ENCODE peak calls at places on chromosomes 13 and 19, in four cellular contexts. P is H9, S is IMR-90, L is mesendoderm. Q is an unnamed sample.

GRCh38 chr13:109214393-109214792 is 572.0 kb downstream of the IRS2 start:
- DNase-seq in P (no peak), S (peak; percentile 37), L (no peak), Q (no peak)

GRCh38 chr13:102300379-102300778 is 101.5 kb downstream of the FGF14 start:
- DNase-seq in P (no peak), S (no peak), L (no peak), Q (no peak)

GRCh38 chr13:51625555-51626345 is 41.5 kb downstream of the WDFY2 start:
- DNase-seq in P (no peak), S (no peak), L (no peak), Q (no peak)

GRCh38 chr13:112069063-112069726 is 2.2 kb downstream of the SOX1 start:
- DNase-seq in P (no peak), S (no peak), L (no peak), Q (no peak)

GRCh38 chr13:49927755-49928154 is 8.4 kb downstream of the SPRYD7 start:
- DNase-seq in P (no peak), S (peak; percentile 76), L (no peak), Q (no peak)

GRCh38 chr13:94595006-94595942 is 678 bp downstream of the TGDS start:
- DNase-seq in P (peak; percentile 45), S (peak; percentile 30), L (peak; percentile 32), Q (no peak)

GRCh38 chr13:90882551-90882950 is 464.9 kb upstream of the MIR17HG start:
- DNase-seq in P (no peak), S (no peak), L (no peak), Q (no peak)

GRCh38 chr13:33543631-33544030 is 258.1 kb upstream of the STARD13 start:
- DNase-seq in P (no peak), S (no peak), L (peak; percentile 26), Q (no peak)

GRCh38 chr19:54201172-54201701 is 579 bp downstream of the RPS9 start:
- DNase-seq in P (no peak), S (no peak), L (no peak), Q (no peak)

GRCh38 chr13:73039201-73040108 is 19.4 kb upstream of the KLF5 start:
- DNase-seq in P (no peak), S (no peak), L (peak; percentile 76), Q (peak; percentile 3)

GRCh38 chr13:64746845-64747244 is 2483.3 kb downstream of the PCDH9 start:
- DNase-seq in P (no peak), S (no peak), L (no peak), Q (no peak)

GRCh38 chr13:98447881-98448641 is 128.8 kb downstream of the STK24 start:
- DNase-seq in P (peak; percentile 76), S (no peak), L (peak; percentile 77), Q (no peak)

GRCh38 chr13:21625366-21625765 is 21.4 kb upstream of the MICU2 start:
- DNase-seq in P (no peak), S (peak; percentile 52), L (peak; percentile 58), Q (no peak)

GRCh38 chr19:39963860-39964259 is 7.1 kb upstream of the PSMC4 start:
- DNase-seq in P (no peak), S (no peak), L (no peak), Q (no peak)

GRCh38 chr13:20609145-20609544 is 42.2 kb downstream of the IFT88 start:
- DNase-seq in P (no peak), S (peak; percentile 94), L (no peak), Q (no peak)

GRCh38 chr19:3397266-3398022 is 31.1 kb downstream of the NFIC start:
- DNase-seq in P (peak; percentile 61), S (no peak), L (no peak), Q (no peak)

GRCh38 chr19:41328157-41328817 is 18.3 kb downstream of the CCDC97 start:
- DNase-seq in P (no peak), S (peak; percentile 71), L (no peak), Q (no peak)

GRCh38 chr19:15114153-15114540 is 6.9 kb downstream of the SYDE1 start:
- DNase-seq in P (no peak), S (peak; percentile 65), L (no peak), Q (no peak)

GRCh38 chr19:16372065-16372915 is 47.7 kb downstream of the KLF2 start:
- DNase-seq in P (no peak), S (no peak), L (no peak), Q (no peak)

GRCh38 chr19:2578391-2578826 is 102.5 kb downstream of the GADD45B start:
- DNase-seq in P (peak; percentile 55), S (peak; percentile 49), L (peak; percentile 81), Q (no peak)

GRCh38 chr13:32585625-32586021 is 629 bp upstream of the PDS5B start:
- DNase-seq in P (peak; percentile 36), S (no peak), L (peak; percentile 71), Q (no peak)

DNA sequence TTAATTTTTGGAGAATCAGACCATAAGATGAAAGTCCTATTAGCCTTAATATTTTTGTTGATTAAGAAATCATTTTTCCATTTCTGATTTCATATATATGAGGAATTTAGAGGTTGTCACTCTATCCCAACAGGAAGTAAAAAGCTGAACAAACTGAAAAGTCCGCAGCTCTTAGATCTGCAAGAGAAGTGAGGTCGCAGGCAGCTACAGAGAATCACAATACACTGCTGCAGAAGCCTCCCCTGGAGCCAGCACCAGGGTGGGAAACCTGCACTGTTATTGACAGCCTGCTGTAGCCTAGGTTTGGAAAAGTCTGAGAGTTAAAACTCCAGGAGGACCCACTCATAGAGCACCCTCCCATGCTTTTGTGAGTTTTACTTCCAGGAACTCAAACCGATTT is 29.9 kb downstream of the TNFRSF19 start:
- DNase-seq in P (no peak), S (no peak), L (peak; percentile 50), Q (no peak)
- H4K5ac ChIP-seq in P (no peak overlapping the region), S (no peak overlapping the region), L (no peak overlapping the region), Q (no peak overlapping the region)

GRCh38 chr13:105050696-105051095 is 1484.8 kb downstream of the EFNB2 start:
- DNase-seq in P (no peak), S (peak; percentile 4), L (no peak), Q (no peak)
- H4K5ac ChIP-seq in P (no peak overlapping the region), S (no peak overlapping the region), L (no peak overlapping the region), Q (no peak overlapping the region)

GRCh38 chr19:47649588-47649987 is 40.7 kb downstream of the BICRA start:
- DNase-seq in P (no peak), S (no peak), L (no peak), Q (no peak)
- H4K5ac ChIP-seq in P (no peak overlapping the region), S (no peak overlapping the region), L (no peak overlapping the region), Q (no peak overlapping the region)

DNA sequence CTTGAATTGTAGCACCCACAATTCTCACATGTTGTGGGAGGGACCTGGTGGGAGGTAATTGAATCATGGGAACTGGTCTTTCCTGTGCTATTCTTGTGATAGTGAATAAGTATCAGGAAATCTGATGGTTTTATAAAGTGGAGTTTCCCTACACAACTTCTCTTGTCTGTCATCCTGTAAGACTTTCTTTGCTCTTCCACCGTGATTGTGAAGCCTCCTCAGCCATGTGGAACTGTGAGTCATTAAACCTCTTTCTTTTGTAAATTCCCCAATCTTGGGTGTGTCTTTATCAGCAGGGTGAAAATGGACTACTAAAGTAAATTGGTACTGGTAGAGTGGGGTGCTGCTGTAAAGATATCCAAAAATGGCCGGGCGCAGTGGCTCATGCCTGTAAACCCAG is 215.6 kb downstream of the LIG4 start:
- DNase-seq in P (no peak), S (no peak), L (no peak), Q (no peak)
- H4K5ac ChIP-seq in P (no peak overlapping the region), S (no peak overlapping the region), L (no peak overlapping the region), Q (no peak overlapping the region)

GRCh38 chr19:52492991-52493470 is 34.4 kb upstream of the ZNF808 start:
- DNase-seq in P (peak; percentile 85), S (no peak), L (peak; percentile 91), Q (peak; percentile 44)
- H4K5ac ChIP-seq in P (no peak overlapping the region), S (no peak overlapping the region), L (no peak overlapping the region), Q (no peak overlapping the region)

GRCh38 chr19:29477831-29478577 is 47.8 kb upstream of the VSTM2B start:
- DNase-seq in P (no peak), S (no peak), L (no peak), Q (peak; percentile 29)

GRCh38 chr19:29480507-29480906 is 45.3 kb upstream of the VSTM2B start:
- DNase-seq in P (no peak), S (no peak), L (no peak), Q (no peak)

GRCh38 chr19:29482855-29483640 is 42.7 kb upstream of the VSTM2B start:
- DNase-seq in P (no peak), S (no peak), L (no peak), Q (no peak)

GRCh38 chr19:29478578-29479565 is 46.9 kb upstream of the VSTM2B start:
- DNase-seq in P (peak; percentile 90), S (no peak), L (peak; percentile 85), Q (peak; percentile 69)

DNA sequence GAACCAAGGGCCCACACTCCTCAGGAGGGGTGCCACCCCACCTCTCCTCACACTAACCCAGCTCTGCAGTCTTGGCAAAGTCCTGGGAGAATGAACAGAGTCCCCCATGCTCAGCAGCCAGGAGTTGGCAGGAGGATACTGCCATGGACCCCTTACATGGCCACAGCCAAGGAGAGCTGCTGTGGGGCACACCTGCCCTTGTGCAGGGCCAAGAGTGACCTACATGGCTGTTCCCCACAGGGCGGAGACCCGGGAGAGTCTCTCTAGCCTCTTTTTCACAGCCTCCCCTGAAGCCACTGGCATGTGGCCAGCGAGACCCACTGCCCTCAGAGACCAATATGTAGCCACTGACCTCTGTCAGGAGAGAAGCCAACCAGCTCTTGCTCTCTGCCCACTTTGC is 45.9 kb upstream of the VSTM2B start:
- DNase-seq in P (no peak), S (no peak), L (no peak), Q (peak; percentile 32)
- H4K5ac ChIP-seq in P (no peak overlapping the region), S (no peak overlapping the region), L (no peak overlapping the region), Q (no peak overlapping the region)

DNA sequence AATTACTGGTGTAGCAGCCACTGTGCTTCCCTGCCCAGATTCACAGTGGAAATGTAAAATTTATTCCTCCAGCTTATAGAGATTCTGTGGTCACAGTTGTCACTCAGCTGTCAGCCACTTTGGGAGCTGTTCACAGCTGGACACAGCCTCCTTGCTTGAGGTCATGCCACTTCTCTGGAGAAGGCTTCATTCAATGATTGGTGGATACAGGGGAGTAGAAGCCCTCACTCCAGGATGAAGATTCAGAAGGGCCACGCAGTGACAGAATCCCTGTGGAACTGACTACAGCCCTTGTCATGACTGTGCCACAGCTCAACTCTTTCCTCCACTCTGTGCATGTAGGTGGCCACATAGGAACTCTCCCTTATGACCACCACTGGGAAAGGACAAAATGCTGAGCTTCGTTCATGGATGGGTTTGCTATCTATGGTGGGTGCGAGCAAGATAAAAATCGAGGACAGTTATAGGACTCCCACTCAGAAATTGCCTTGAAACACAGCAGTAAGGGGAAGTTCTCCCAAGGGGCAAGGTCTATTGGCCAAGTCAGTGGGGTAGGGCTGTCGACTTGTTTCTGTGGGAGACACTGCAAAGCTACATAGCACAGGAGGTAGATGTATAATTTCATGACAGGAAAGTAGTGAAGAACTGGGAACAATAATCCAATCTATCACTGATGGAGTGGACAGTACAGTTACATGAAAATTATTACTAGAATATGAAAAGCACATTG is 98.7 kb downstream of the CCNA1 start:
- DNase-seq in P (no peak), S (no peak), L (no peak), Q (no peak)
- H4K5ac ChIP-seq in P (no peak overlapping the region), S (no peak overlapping the region), L (no peak overlapping the region), Q (no peak overlapping the region)

DNA sequence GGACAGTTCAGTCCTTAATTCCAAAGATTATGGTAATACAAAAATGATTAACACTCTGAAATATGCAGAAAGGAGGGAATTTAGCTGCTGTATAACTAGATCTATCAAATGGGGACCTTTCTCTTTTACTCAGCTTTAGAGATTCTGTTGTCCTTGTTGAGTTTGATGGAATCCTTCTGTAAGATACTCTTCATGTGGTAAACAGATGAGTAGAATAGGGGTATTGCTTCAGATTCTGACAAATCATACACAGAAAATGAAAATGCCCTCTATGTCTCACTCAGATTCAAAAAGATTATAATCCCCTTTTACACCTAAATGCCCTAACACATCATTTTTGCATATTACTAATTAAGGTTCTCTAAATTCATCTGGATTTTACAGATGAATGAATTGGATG is 50.7 kb downstream of the ARHGAP35 start:
- DNase-seq in P (no peak), S (no peak), L (no peak), Q (no peak)
- H4K5ac ChIP-seq in P (no peak overlapping the region), S (no peak overlapping the region), L (no peak overlapping the region), Q (no peak overlapping the region)

GRCh38 chr19:45355910-45356309 is 14.5 kb downstream of the ERCC2 start:
- DNase-seq in P (no peak), S (no peak), L (no peak), Q (no peak)
- H4K5ac ChIP-seq in P (no peak overlapping the region), S (no peak overlapping the region), L (no peak overlapping the region), Q (no peak overlapping the region)